ENCODE peak calls at places on chromosomes 13 and 19, in seven cellular contexts. J is CD8-positive, alpha-beta T cell; A is body of pancreas; G is breast epithelium; Z is psoas muscle; M is spleen; X is RWPE2. Q is an unnamed sample. For H3K4me1, the result is how much of the 10 kb centered on the place peaks cover.

GRCh38 chr19:33662391-33662790 is 40.6 kb downstream of the CHST8 start:
- DNase-seq in M (peak), J (no peak), Z (no peak), A (no peak), G (no peak), X (no peak), Q (no peak)

GRCh38 chr19:17327654-17328516 is 6.8 kb downstream of the ANO8 start:
- DNase-seq in J (peak), G (peak), Z (no peak), X (no peak), A (peak), M (peak), Q (peak)

GRCh38 chr13:94433055-94433947 is 46.2 kb downstream of the DCT start:
- DNase-seq in M (no peak), G (no peak), Z (no peak), X (no peak), A (no peak), J (no peak), Q (peak)

GRCh38 chr19:49403404-49404187 is 15.5 kb downstream of the KASH5 start:
- DNase-seq in M (no peak), X (no peak), G (no peak), A (no peak), J (no peak), Z (no peak), Q (no peak)

GRCh38 chr19:55552620-55553019 is 7.3 kb upstream of the SBK3 start:
- DNase-seq in A (no peak), J (no peak), Z (no peak), X (no peak), G (peak), M (no peak), Q (no peak)

GRCh38 chr13:112079696-112080095 is 12.7 kb downstream of the SOX1 start:
- DNase-seq in G (no peak), M (no peak), Z (no peak), X (no peak), J (no peak), A (no peak), Q (no peak)

GRCh38 chr19:41877916-41878905 is 1.1 kb downstream of the CD79A start:
- DNase-seq in G (no peak), J (no peak), X (no peak), M (no peak), A (no peak), Z (no peak), Q (no peak)

GRCh38 chr13:67986234-67986633 is 756.1 kb upstream of the PCDH9 start:
- DNase-seq in X (no peak), G (no peak), M (no peak), A (no peak), J (no peak), Z (no peak), Q (no peak)

GRCh38 chr13:26222523-26223046 is 471 bp upstream of the RNF6 start:
- DNase-seq in A (no peak), Z (no peak), J (no peak), G (no peak), X (no peak), M (no peak), Q (no peak)

GRCh38 chr13:76882431-76882830 is 3.8 kb downstream of the KCTD12 start:
- DNase-seq in X (no peak), Z (no peak), G (no peak), M (no peak), J (no peak), A (no peak), Q (no peak)

GRCh38 chr19:32570081-32570785 is 10.8 kb upstream of the PDCD5 start:
- DNase-seq in X (no peak), A (peak), M (no peak), Z (no peak), J (peak), G (peak), Q (peak)

GRCh38 chr19:13742756-13743155 is 21.6 kb upstream of the MRI1 start:
- DNase-seq in M (no peak), A (no peak), G (no peak), X (no peak), Z (no peak), J (no peak), Q (no peak)
- H3K4me3 ChIP-seq in M (no peak), A (no peak), G (no peak), X (no peak), Z (no peak), J (no peak), Q (no peak)

GRCh38 chr13:43246382-43246781 is 223.0 kb downstream of the DNAJC15 start:
- DNase-seq in X (no peak), G (no peak), J (no peak), Z (no peak), A (no peak), M (no peak), Q (no peak)

GRCh38 chr13:43240278-43240677 is 216.9 kb downstream of the DNAJC15 start:
- DNase-seq in J (no peak), A (no peak), G (no peak), M (no peak), Z (no peak), X (no peak), Q (no peak)

GRCh38 chr13:43245374-43245964 is 222.1 kb downstream of the DNAJC15 start:
- DNase-seq in X (peak), Z (no peak), A (no peak), G (no peak), M (no peak), J (no peak), Q (no peak)

GRCh38 chr13:43242040-43242439 is 218.7 kb downstream of the DNAJC15 start:
- DNase-seq in X (no peak), G (no peak), M (no peak), Z (no peak), A (no peak), J (no peak), Q (no peak)

GRCh38 chr13:43244482-43244881 is 221.1 kb downstream of the DNAJC15 start:
- DNase-seq in Z (no peak), G (no peak), M (no peak), X (no peak), J (no peak), A (no peak), Q (no peak)
- H3K27ac ChIP-seq in Z (no peak), G (no peak), M (no peak), X (peak), J (no peak), A (no peak), Q (no peak)

GRCh38 chr19:38519988-38520387 is 86.5 kb downstream of the RYR1 start:
- DNase-seq in X (no peak), Z (no peak), G (no peak), J (no peak), M (no peak), A (no peak), Q (no peak)
- H3K4me1 ChIP-seq in X (under half), Z (under half), G (under half), J (under half), M (under half), A (under half), Q (under half)

GRCh38 chr19:58277748-58278147 is 1.0 kb upstream of the ZNF8 start:
- DNase-seq in A (no peak), G (no peak), M (no peak), X (no peak), Z (no peak), J (no peak), Q (no peak)

GRCh38 chr19:58278156-58279041 is at the start of gene ZNF8:
- DNase-seq in A (peak), Z (peak), G (peak), X (peak), M (peak), J (peak), Q (peak)

GRCh38 chr19:58279042-58279924 is 528 bp downstream of the ZNF8 start:
- DNase-seq in A (peak), M (no peak), G (peak), X (peak), J (peak), Z (peak), Q (peak)

GRCh38 chr19:58277197-58277596 is 1.6 kb upstream of the ZNF8 start:
- DNase-seq in A (no peak), X (no peak), M (no peak), Z (no peak), G (no peak), J (no peak), Q (no peak)

DNA sequence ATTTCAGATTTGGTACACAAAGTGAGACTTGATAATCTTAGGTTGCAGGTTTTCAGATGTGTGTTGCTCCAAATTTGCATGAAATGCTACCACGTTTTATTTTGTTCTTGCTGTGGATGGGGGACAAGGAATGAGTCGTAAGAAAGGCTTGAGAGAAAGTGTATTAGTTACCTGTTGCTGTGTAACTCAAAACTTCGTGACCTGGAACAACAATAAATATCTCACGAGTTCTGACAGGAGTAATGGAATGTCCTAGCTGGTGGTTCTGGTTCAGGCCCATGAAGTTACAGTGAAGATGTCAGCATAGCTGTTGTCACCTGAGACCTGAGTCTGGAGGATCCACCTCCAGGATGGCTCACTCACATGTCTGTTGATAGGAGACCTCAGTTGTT is 1.2 kb downstream of the ZNF8 start:
- DNase-seq in M (no peak), A (no peak), Z (no peak), J (no peak), G (no peak), X (no peak), Q (no peak)
- H3K4me3 ChIP-seq in M (peak), A (no peak), Z (peak), J (peak), G (peak), X (peak), Q (peak)

DNA sequence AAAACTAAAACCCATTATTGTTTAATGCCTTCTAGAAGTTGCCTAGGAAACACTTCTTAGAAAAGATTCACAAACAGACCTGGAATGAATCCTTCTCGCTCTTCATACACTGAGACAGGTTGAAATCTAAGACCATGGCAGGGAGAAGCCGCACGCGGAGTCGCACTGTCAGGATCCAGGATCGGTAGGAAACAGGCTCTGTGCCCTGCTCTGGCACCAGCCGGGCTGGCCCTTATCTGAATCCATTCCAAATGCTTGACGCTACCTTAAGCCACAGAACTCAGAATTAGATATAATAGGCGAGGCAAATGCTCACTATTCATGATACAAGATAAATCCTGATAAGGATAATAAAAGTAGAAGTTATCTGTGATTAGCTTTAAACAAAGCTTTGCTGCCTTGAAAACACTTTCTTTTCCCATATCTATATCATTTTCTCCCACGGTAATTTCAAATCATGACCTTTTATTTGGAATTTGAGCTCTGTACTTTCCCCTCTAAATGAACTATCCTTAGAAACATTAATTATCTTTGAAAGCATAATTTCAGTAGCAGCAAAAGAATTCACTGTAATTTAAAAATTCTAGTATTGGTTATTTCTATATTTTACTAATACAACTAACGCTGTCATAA is 385.6 kb downstream of the IRS2 start:
- DNase-seq in M (no peak), G (no peak), X (no peak), A (no peak), J (no peak), Z (no peak), Q (no peak)
- H3K27ac ChIP-seq in M (no peak), G (no peak), X (no peak), A (no peak), J (no peak), Z (no peak), Q (peak)

GRCh38 chr13:114269281-114269770 is 12.1 kb upstream of the UPF3A start:
- DNase-seq in J (no peak), Z (no peak), M (no peak), A (no peak), G (no peak), X (no peak), Q (no peak)
- H3K4me1 ChIP-seq in J (under half), Z (under half), M (under half), A (under half), G (under half), X (under half), Q (under half)

GRCh38 chr19:53519431-53519830 is 18.5 kb upstream of the ZNF331 start:
- DNase-seq in Z (no peak), G (no peak), X (no peak), A (peak), M (no peak), J (no peak), Q (peak)

GRCh38 chr19:53520547-53521372 is 17.2 kb upstream of the ZNF331 start:
- DNase-seq in Z (peak), G (peak), A (peak), M (peak), X (peak), J (peak), Q (peak)

GRCh38 chr19:53521373-53522202 is 16.4 kb upstream of the ZNF331 start:
- DNase-seq in M (no peak), A (no peak), J (no peak), G (no peak), Z (no peak), X (no peak), Q (peak)

GRCh38 chr19:53518716-53519115 is 19.2 kb upstream of the ZNF331 start:
- DNase-seq in M (no peak), J (no peak), Z (no peak), G (no peak), X (no peak), A (no peak), Q (no peak)

DNA sequence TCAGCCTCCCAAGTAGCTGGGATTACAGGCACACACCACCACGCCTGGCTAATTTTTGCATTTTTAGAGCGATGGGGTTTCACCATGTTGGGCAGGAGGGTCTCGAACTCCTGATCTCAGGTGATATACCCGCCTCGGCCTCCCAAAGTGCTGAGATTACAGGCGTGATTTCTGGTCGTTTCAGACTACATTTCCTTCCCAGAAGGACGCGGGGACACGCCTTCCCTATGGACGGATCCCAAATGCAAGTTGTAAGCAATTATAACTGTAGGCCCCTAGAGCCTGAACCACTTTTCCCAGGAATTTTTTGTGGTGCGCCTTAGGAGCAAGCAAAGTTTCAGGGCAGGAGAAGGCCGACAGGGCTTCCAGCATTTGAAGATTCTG is 17.8 kb upstream of the ZNF331 start:
- DNase-seq in A (no peak), Z (peak), X (no peak), M (no peak), J (no peak), G (no peak), Q (no peak)
- H3K4me3 ChIP-seq in A (no peak), Z (peak), X (peak), M (peak), J (peak), G (peak), Q (peak)